ENCODE peak calls at places on chromosome 5, in four cellular contexts. P, O, E and Q are unnamed samples.

GRCh38 chr5:178471666-178472065 is 118.5 kb downstream of the COL23A1 start:
- DNase-seq in P (no peak), E (no peak), O (no peak), Q (no peak)

GRCh38 chr5:36728697-36729543 is 122.5 kb downstream of the SLC1A3 start:
- DNase-seq in P (no peak), O (peak; percentile 81), E (no peak), Q (no peak)

GRCh38 chr5:135433626-135434426 is 13.3 kb downstream of the DCANP1 start:
- DNase-seq in O (peak; percentile 45), P (no peak), E (no peak), Q (no peak)

GRCh38 chr5:173890195-173890951 is 2.2 kb downstream of the CPEB4 start:
- DNase-seq in O (peak; percentile 66), P (no peak), E (no peak), Q (no peak)

GRCh38 chr5:125660231-125660895 is 762.8 kb upstream of the GRAMD2B start:
- DNase-seq in E (no peak), P (no peak), O (peak; percentile 42), Q (no peak)

GRCh38 chr5:153718713-153719112 is 228.2 kb downstream of the GRIA1 start:
- DNase-seq in P (no peak), E (no peak), O (no peak), Q (no peak)

GRCh38 chr5:133850811-133851210 is 117.6 kb downstream of the C5orf15 start:
- DNase-seq in O (no peak), P (no peak), E (no peak), Q (no peak)

GRCh38 chr5:132391870-132392269 is 22.4 kb downstream of the SLC22A5 start:
- DNase-seq in O (no peak), P (no peak), E (peak; percentile 14), Q (no peak)

GRCh38 chr5:95718203-95718602 is 12.9 kb upstream of the RHOBTB3 start:
- DNase-seq in P (no peak), E (no peak), O (no peak), Q (peak; percentile 30)

GRCh38 chr5:63351164-63351563 is 611.1 kb downstream of the HTR1A start:
- DNase-seq in P (no peak), O (no peak), E (no peak), Q (no peak)

GRCh38 chr5:108255468-108255867 is 126.4 kb downstream of the FBXL17 start:
- DNase-seq in E (no peak), P (no peak), O (no peak), Q (no peak)

GRCh38 chr5:127367912-127368468 is 77.4 kb downstream of the MEGF10 start:
- DNase-seq in P (no peak), O (no peak), E (no peak), Q (no peak)

GRCh38 chr5:152113401-152113800 is 188.8 kb upstream of the GLRA1 start:
- DNase-seq in E (no peak), O (no peak), P (peak; percentile 36), Q (no peak)
- TF ChIP-seq CTCF in E (no peak), O (no peak), P (no peak), Q (no peak)

GRCh38 chr5:115605436-115605835 is 3.2 kb upstream of the TICAM2 start:
- DNase-seq in O (no peak), E (no peak), P (no peak), Q (no peak)
- TF ChIP-seq CTCF in O (no peak), E (no peak), P (no peak), Q (no peak)

DNA sequence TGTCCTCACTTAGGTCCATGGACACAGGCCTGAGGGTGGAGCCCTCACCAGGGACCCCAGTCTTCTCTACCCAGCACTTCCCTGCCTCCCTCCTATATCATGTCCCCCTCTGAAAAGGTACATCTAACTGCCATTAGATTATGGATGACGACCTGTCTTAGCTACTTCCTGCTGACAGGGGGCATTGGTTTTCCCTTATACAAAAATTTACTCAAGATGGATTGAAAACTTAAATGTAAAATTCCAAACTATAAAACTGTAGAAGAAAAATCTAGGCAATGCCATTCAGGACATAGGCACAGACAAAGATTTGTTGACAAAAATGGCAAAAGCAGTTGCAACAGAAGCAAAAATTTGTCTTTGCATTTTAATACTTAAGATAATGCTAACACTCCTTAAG is 623.2 kb upstream of the FAM174A start:
- DNase-seq in O (no peak), E (no peak), P (no peak), Q (no peak)
- TF ChIP-seq CTCF in O (no peak), E (no peak), P (no peak), Q (peak; percentile 19)

DNA sequence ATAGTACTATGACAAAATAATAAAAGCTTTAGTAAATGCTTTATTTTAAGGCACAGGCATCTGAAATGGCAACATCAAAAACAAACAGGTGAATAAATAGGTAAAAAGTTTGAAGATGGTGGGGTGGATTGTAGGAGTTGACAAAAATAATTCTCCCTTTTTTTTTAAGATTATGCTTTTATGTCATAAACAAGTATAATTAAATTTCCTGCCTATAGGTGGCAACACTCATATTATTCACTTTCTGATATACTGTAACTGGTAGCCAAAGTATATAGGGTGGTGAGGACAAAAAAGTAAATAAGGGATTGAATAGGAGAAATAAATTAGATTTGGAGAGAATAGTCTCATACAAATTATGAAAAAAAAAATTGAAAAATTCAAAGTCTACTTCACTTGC is 120.0 kb upstream of the ACOT12 start:
- DNase-seq in O (peak; percentile 19), E (no peak), P (no peak), Q (no peak)
- TF ChIP-seq CTCF in O (peak; percentile 28), E (no peak), P (peak; percentile 61), Q (peak; percentile 15)

GRCh38 chr5:120052916-120053828 is 410.9 kb upstream of the PRR16 start:
- DNase-seq in O (no peak), E (no peak), P (no peak), Q (no peak)

GRCh38 chr5:120053841-120054240 is 410.3 kb upstream of the PRR16 start:
- DNase-seq in P (no peak), O (peak; percentile 36), E (no peak), Q (no peak)

GRCh38 chr5:120055858-120056257 is 408.2 kb upstream of the PRR16 start:
- DNase-seq in O (peak; percentile 84), E (no peak), P (no peak), Q (no peak)
- TF ChIP-seq CTCF in O (peak; percentile 57), E (no peak), P (no peak), Q (no peak)

DNA sequence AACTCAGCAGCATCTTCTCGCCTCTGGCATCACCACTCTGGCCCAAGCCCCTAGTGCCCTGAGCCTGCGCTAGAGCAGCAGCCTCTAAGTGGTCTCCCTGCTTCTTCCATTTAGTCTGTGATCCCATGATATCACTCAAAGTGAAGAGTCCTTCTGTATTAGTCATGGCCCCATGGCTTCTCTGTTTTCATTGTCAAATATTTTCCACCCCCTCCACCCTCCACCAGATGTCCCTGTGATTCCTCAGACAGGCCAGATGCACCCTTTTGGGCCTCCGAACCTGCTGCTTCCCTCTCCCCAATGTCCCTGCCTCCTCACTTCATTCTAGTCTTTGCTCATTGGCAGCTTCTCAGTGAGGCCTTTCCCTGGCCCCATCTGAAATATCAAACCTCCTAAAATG is 299.2 kb downstream of the SPOCK1 start:
- DNase-seq in E (no peak), P (no peak), O (peak; percentile 51), Q (no peak)
- TF ChIP-seq CTCF in E (no peak), P (no peak), O (no peak), Q (no peak)

DNA sequence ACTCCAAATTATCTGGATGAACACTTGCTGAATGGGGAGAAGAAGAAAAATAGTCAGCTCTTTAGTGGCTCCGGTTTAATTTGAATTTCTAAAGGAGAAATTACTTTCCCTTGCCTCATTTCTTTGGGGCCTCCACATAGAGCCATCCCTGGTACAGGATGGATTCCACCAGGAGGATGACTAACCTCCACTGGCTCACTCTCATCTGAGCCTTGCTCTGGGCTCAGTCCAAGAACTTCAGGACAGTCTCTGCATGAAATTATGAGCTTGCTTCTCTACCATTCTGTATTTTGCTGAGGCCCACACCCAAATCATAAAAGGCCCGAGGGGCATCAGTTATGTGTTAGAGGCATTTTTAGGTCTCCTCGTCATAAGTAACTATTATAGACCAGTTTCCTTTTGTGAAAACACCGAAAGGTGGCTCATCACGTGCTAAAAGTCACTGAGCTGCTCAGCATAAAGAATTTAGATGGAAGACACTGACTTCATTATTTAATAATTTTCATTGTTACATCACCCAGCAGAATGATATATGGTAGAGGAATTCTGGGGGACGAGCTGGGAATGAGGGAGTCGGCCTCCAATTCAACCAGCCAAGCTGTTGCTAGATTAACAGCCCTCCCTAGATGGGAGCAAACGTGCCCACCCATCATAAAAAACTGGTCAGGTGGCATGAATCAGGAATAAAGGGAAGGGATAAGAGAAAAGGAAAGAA is 222.1 kb downstream of the TARS1 start:
- DNase-seq in O (peak; percentile 76), E (no peak), P (no peak), Q (no peak)
- TF ChIP-seq CTCF in O (no peak), E (no peak), P (no peak), Q (no peak)

DNA sequence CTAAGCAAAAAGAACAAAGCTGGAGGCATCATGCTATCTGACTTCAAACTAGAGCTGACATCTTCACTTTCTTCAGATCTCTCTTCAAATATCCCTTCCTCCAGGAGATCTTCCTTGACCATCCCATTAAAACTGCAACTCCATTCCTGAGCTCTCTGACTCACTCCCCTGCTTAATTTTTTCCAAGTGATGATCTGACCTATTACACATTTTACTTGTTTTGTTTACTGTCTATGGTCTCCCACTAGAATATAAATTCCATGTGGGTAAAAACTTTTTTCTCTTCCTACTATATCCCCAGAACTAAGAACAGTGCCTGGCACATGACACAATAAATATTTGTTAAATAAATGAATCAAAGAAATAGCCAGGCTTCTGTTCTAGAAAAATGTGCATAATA is 87.5 kb downstream of the SLIT3 start:
- DNase-seq in O (peak; percentile 23), P (no peak), E (no peak), Q (no peak)
- TF ChIP-seq CTCF in O (no peak), P (no peak), E (no peak), Q (no peak)

GRCh38 chr5:79754865-79755555 is 65.4 kb downstream of the CMYA5 start:
- DNase-seq in O (peak; percentile 11), E (no peak), P (no peak), Q (no peak)

GRCh38 chr5:79756102-79756501 is 66.5 kb downstream of the CMYA5 start:
- DNase-seq in E (no peak), O (no peak), P (no peak), Q (no peak)

GRCh38 chr5:79753087-79753486 is 63.5 kb downstream of the CMYA5 start:
- DNase-seq in O (no peak), P (no peak), E (no peak), Q (no peak)

GRCh38 chr5:79750611-79751510 is 61.2 kb downstream of the CMYA5 start:
- DNase-seq in P (no peak), O (no peak), E (no peak), Q (no peak)

GRCh38 chr5:79753863-79754645 is 64.4 kb downstream of the CMYA5 start:
- DNase-seq in O (no peak), E (no peak), P (no peak), Q (no peak)
- TF ChIP-seq CTCF in O (no peak), E (no peak), P (no peak), Q (no peak)